ENCODE peak calls at places on chromosome 14, in seven cellular contexts. One of them, this sample, is unnamed. For H3K9me3, the result is how much of the 10 kb centered on the place peaks cover.

GRCh38 chr14:57302883-57303282 is 34.1 kb downstream of the AP5M1 start:
- DNase-seq in WERI-Rb-1: no peak
- DNase-seq in pancreas: no peak
- DNase-seq in A549: no peak
- DNase-seq in thoracic aorta: no peak
- DNase-seq in tibial nerve: no peak
- DNase-seq in HCT116: no peak
- DNase-seq in this sample: no peak

GRCh38 chr14:64683264-64683663 is 21.0 kb upstream of the PLEKHG3 start:
- DNase-seq in tibial nerve: no peak
- DNase-seq in thoracic aorta: no peak
- DNase-seq in HCT116: no peak
- DNase-seq in WERI-Rb-1: no peak
- DNase-seq in A549: no peak
- DNase-seq in pancreas: no peak
- DNase-seq in this sample: peak

GRCh38 chr14:23910876-23911210 is 42.7 kb upstream of the DHRS4 start:
- DNase-seq in A549: no peak
- DNase-seq in WERI-Rb-1: no peak
- DNase-seq in pancreas: no peak
- DNase-seq in tibial nerve: no peak
- DNase-seq in HCT116: no peak
- DNase-seq in thoracic aorta: no peak
- DNase-seq in this sample: no peak

GRCh38 chr14:32329146-32329545 is at the start of gene AKAP6:
- DNase-seq in tibial nerve: no peak
- DNase-seq in WERI-Rb-1: no peak
- DNase-seq in thoracic aorta: no peak
- DNase-seq in HCT116: no peak
- DNase-seq in A549: no peak
- DNase-seq in pancreas: no peak
- DNase-seq in this sample: no peak

GRCh38 chr14:63896278-63896720 is 43.5 kb downstream of the SYNE2 start:
- DNase-seq in WERI-Rb-1: no peak
- DNase-seq in pancreas: peak
- DNase-seq in tibial nerve: peak
- DNase-seq in HCT116: peak
- DNase-seq in A549: peak
- DNase-seq in thoracic aorta: peak
- DNase-seq in this sample: peak

GRCh38 chr14:23297878-23298277 is 4.8 kb downstream of the PPP1R3E start:
- DNase-seq in HCT116: no peak
- DNase-seq in pancreas: no peak
- DNase-seq in A549: no peak
- DNase-seq in tibial nerve: no peak
- DNase-seq in WERI-Rb-1: no peak
- DNase-seq in thoracic aorta: no peak
- DNase-seq in this sample: no peak

GRCh38 chr14:103393078-103393477 is 7.9 kb downstream of the MARK3 start:
- DNase-seq in A549: no peak
- DNase-seq in HCT116: no peak
- DNase-seq in pancreas: no peak
- DNase-seq in thoracic aorta: no peak
- DNase-seq in WERI-Rb-1: no peak
- DNase-seq in tibial nerve: no peak
- DNase-seq in this sample: no peak

GRCh38 chr14:86457729-86458128 is 927.8 kb downstream of the FLRT2 start:
- DNase-seq in tibial nerve: no peak
- DNase-seq in A549: no peak
- DNase-seq in pancreas: no peak
- DNase-seq in HCT116: no peak
- DNase-seq in thoracic aorta: no peak
- DNase-seq in WERI-Rb-1: no peak
- DNase-seq in this sample: no peak

GRCh38 chr14:105195533-105196227 is 14.6 kb upstream of the NUDT14 start:
- DNase-seq in HCT116: no peak
- DNase-seq in A549: no peak
- DNase-seq in tibial nerve: no peak
- DNase-seq in thoracic aorta: no peak
- DNase-seq in pancreas: no peak
- DNase-seq in WERI-Rb-1: no peak
- DNase-seq in this sample: no peak

GRCh38 chr14:103739793-103740501 is 24.3 kb downstream of the ZFYVE21 start:
- DNase-seq in pancreas: no peak
- DNase-seq in thoracic aorta: no peak
- DNase-seq in WERI-Rb-1: no peak
- DNase-seq in A549: no peak
- DNase-seq in tibial nerve: no peak
- DNase-seq in HCT116: no peak
- DNase-seq in this sample: peak

GRCh38 chr14:97655169-97655948 is 858.2 kb downstream of the VRK1 start:
- DNase-seq in tibial nerve: no peak
- DNase-seq in A549: no peak
- DNase-seq in WERI-Rb-1: no peak
- DNase-seq in pancreas: no peak
- DNase-seq in thoracic aorta: no peak
- DNase-seq in HCT116: no peak
- DNase-seq in this sample: no peak

GRCh38 chr14:90554341-90554740 is 157.5 kb downstream of the CALM1 start:
- DNase-seq in thoracic aorta: peak
- DNase-seq in HCT116: no peak
- DNase-seq in tibial nerve: no peak
- DNase-seq in pancreas: no peak
- DNase-seq in A549: no peak
- DNase-seq in WERI-Rb-1: no peak
- DNase-seq in this sample: peak

GRCh38 chr14:70665448-70666363 is 24.0 kb downstream of the TTC9 start:
- DNase-seq in thoracic aorta: no peak
- DNase-seq in HCT116: peak
- DNase-seq in WERI-Rb-1: no peak
- DNase-seq in A549: peak
- DNase-seq in tibial nerve: no peak
- DNase-seq in pancreas: peak
- DNase-seq in this sample: peak

GRCh38 chr14:84409435-84409834 is 1120.5 kb upstream of the FLRT2 start:
- DNase-seq in thoracic aorta: no peak
- DNase-seq in tibial nerve: no peak
- DNase-seq in WERI-Rb-1: no peak
- DNase-seq in A549: no peak
- DNase-seq in pancreas: no peak
- DNase-seq in HCT116: no peak
- DNase-seq in this sample: no peak
- H3K9me3 ChIP-seq in thoracic aorta: under half
- H3K9me3 ChIP-seq in tibial nerve: under half
- H3K9me3 ChIP-seq in WERI-Rb-1: under half
- H3K9me3 ChIP-seq in A549: under half
- H3K9me3 ChIP-seq in pancreas: under half
- H3K9me3 ChIP-seq in HCT116: under half
- H3K9me3 ChIP-seq in this sample: under half

GRCh38 chr14:69475194-69475818 is 9.2 kb upstream of the PLEKHD1 start:
- DNase-seq in thoracic aorta: no peak
- DNase-seq in tibial nerve: no peak
- DNase-seq in pancreas: no peak
- DNase-seq in A549: peak
- DNase-seq in WERI-Rb-1: no peak
- DNase-seq in HCT116: no peak
- DNase-seq in this sample: no peak
- TF ChIP-seq CTCF in thoracic aorta: no peak
- TF ChIP-seq CTCF in tibial nerve: no peak
- TF ChIP-seq CTCF in pancreas: no peak
- TF ChIP-seq CTCF in A549: peak
- TF ChIP-seq CTCF in WERI-Rb-1: peak
- TF ChIP-seq CTCF in HCT116: peak
- TF ChIP-seq CTCF in this sample: no peak

GRCh38 chr14:69023035-69023434 is 43.9 kb upstream of the ACTN1 start:
- DNase-seq in HCT116: no peak
- DNase-seq in WERI-Rb-1: no peak
- DNase-seq in tibial nerve: no peak
- DNase-seq in thoracic aorta: no peak
- DNase-seq in pancreas: no peak
- DNase-seq in A549: no peak
- DNase-seq in this sample: no peak

DNA sequence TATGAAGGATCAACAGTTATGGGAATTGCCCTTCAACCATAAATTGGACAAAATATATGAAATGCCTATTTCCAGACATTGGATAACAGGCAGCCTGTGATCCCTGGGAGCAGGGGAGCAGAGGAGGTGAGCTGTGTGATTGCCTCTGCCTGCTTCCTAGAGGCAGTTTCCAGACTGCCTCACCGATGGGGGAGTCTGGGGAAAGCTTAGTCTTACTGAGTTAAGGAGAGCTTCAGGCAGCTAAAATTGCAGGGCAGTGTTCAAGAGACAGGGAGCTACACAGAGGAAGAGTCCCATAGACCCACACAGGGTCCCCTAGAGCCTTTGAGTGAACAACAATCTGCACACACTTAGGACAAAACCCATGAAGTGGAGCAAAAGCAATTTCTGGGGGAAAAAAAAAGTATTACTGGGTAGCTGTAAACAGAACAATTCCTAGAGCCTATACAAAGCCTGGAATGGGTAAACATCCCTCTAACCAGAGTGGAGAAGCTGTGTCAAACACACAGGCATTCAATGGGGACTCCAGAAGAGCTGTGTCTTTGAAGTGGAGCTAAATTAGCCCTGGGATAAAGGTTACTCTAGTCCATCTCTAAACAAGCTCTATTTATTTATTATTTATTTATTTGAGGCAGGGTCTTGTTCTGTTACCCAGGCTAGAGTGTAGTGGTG is 48.3 kb upstream of the ACTN1 start:
- DNase-seq in A549: no peak
- DNase-seq in tibial nerve: no peak
- DNase-seq in thoracic aorta: no peak
- DNase-seq in WERI-Rb-1: no peak
- DNase-seq in pancreas: no peak
- DNase-seq in HCT116: no peak
- DNase-seq in this sample: no peak
- H3K9me3 ChIP-seq in A549: under half
- H3K9me3 ChIP-seq in tibial nerve: under half
- H3K9me3 ChIP-seq in thoracic aorta: under half
- H3K9me3 ChIP-seq in WERI-Rb-1: under half
- H3K9me3 ChIP-seq in pancreas: under half
- H3K9me3 ChIP-seq in HCT116: under half
- H3K9me3 ChIP-seq in this sample: under half

GRCh38 chr14:48690349-48690748 is 895.8 kb downstream of the RPS29 start:
- DNase-seq in thoracic aorta: no peak
- DNase-seq in pancreas: no peak
- DNase-seq in HCT116: peak
- DNase-seq in tibial nerve: no peak
- DNase-seq in A549: peak
- DNase-seq in WERI-Rb-1: no peak
- DNase-seq in this sample: no peak
- TF ChIP-seq CTCF in thoracic aorta: no peak
- TF ChIP-seq CTCF in pancreas: no peak
- TF ChIP-seq CTCF in HCT116: peak
- TF ChIP-seq CTCF in tibial nerve: no peak
- TF ChIP-seq CTCF in A549: no peak
- TF ChIP-seq CTCF in WERI-Rb-1: peak
- TF ChIP-seq CTCF in this sample: no peak

DNA sequence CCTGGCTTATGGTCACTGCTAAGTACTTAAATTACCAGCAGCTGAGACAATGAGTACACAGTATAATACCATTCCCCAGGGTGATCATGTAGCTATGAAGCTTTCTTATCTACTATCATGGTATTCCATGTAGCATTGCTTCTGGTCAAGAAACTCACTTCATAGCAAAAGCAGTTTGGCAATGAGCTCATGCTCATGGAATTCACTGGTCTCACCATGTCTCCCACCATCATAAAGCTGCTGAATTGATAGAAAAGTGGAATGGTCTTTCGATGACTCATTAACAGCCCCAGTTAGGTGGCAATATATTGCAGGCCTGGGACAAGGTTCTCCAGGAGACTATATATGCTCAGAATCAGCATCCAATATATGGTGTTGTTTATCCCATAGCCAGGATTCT is 553.7 kb downstream of the FOXG1 start:
- DNase-seq in HCT116: no peak
- DNase-seq in pancreas: no peak
- DNase-seq in WERI-Rb-1: no peak
- DNase-seq in tibial nerve: no peak
- DNase-seq in thoracic aorta: no peak
- DNase-seq in A549: no peak
- DNase-seq in this sample: no peak
- H3K9me3 ChIP-seq in HCT116: under half
- H3K9me3 ChIP-seq in pancreas: under half
- H3K9me3 ChIP-seq in WERI-Rb-1: under half
- H3K9me3 ChIP-seq in tibial nerve: under half
- H3K9me3 ChIP-seq in thoracic aorta: under half
- H3K9me3 ChIP-seq in A549: under half
- H3K9me3 ChIP-seq in this sample: under half

DNA sequence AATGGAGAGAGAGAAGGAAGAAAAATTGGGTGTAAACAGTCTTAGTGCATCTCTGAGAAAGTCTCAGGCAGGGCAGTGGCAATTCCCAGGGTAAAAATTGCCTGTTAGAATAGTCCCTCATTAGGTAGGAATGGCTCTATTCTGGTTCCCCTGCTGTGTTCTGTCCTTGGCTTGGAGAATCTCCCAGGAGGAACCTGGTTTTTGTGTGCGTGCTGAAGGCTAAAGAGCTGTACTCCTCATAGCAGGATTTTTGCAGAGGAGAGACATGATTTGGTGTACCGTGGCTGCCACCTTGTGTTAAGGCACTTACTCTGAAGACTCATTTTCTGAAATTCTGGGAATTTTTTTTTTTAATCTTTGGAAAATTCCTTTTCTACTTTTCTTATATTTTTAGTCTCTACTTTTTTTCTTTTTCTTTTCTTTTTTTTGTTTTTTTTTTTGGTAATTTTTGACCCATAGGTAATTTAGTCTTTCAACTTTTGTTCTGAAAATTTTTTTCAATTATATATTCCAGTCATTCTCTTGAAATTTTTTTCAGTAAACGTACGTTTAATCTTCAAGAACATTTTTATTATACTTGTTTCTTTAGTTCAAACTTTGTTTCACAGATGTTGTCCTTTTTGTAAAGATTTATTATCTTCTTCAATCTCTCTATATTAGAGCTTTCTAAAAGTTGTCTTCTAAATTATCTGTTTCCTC is 63.8 kb downstream of the FBXO33 start:
- DNase-seq in WERI-Rb-1: peak
- DNase-seq in HCT116: peak
- DNase-seq in thoracic aorta: no peak
- DNase-seq in pancreas: no peak
- DNase-seq in A549: peak
- DNase-seq in tibial nerve: peak
- DNase-seq in this sample: no peak
- TF ChIP-seq CTCF in WERI-Rb-1: peak
- TF ChIP-seq CTCF in HCT116: peak
- TF ChIP-seq CTCF in thoracic aorta: peak
- TF ChIP-seq CTCF in pancreas: peak
- TF ChIP-seq CTCF in A549: peak
- TF ChIP-seq CTCF in tibial nerve: peak
- TF ChIP-seq CTCF in this sample: peak

GRCh38 chr14:43595373-43595772 is 911.7 kb downstream of the FSCB start:
- DNase-seq in HCT116: no peak
- DNase-seq in WERI-Rb-1: no peak
- DNase-seq in thoracic aorta: no peak
- DNase-seq in pancreas: no peak
- DNase-seq in tibial nerve: no peak
- DNase-seq in A549: no peak
- DNase-seq in this sample: no peak
- H3K9me3 ChIP-seq in HCT116: under half
- H3K9me3 ChIP-seq in WERI-Rb-1: under half
- H3K9me3 ChIP-seq in thoracic aorta: under half
- H3K9me3 ChIP-seq in pancreas: under half
- H3K9me3 ChIP-seq in tibial nerve: under half
- H3K9me3 ChIP-seq in A549: under half
- H3K9me3 ChIP-seq in this sample: under half

This sample was measured in kidney.